ENCODE peak calls at places on chromosomes 12 and 14, in five cellular contexts. R, O, A, N and U are unnamed samples.

GRCh38 chr14:33592298-33592697 is 358.6 kb downstream of the EGLN3 start:
- DNase-seq in A (no peak), R (no peak), N (peak; percentile 83), O (peak; percentile 55), U (no peak)

GRCh38 chr14:102105369-102105768 is 18.5 kb upstream of the HSP90AA1 start:
- DNase-seq in N (no peak), R (no peak), O (no peak), A (no peak), U (no peak)

GRCh38 chr12:119780786-119781434 is 96.2 kb downstream of the CIT start:
- DNase-seq in R (no peak), O (peak; percentile 72), N (peak; percentile 46), A (no peak), U (peak; percentile 45)

GRCh38 chr12:78118486-78118885 is 287.8 kb downstream of the NAV3 start:
- DNase-seq in A (no peak), N (no peak), O (no peak), R (no peak), U (no peak)

GRCh38 chr14:103284574-103285467 is 49.2 kb upstream of the EIF5 start:
- DNase-seq in O (peak; percentile 55), N (peak; percentile 8), R (no peak), A (no peak), U (no peak)

GRCh38 chr14:68379510-68380303 is 413.2 kb downstream of the ZFP36L1 start:
- DNase-seq in R (no peak), N (peak; percentile 85), A (no peak), O (no peak), U (no peak)

GRCh38 chr12:5432011-5432400 is at the start of gene NTF3:
- DNase-seq in N (peak; percentile 43), R (no peak), A (no peak), O (peak; percentile 81), U (peak; percentile 32)

GRCh38 chr12:34598352-34598827 is 576.1 kb downstream of the ALG10 start:
- DNase-seq in N (no peak), O (no peak), R (no peak), A (no peak), U (no peak)

GRCh38 chr12:53174881-53175491 is 5.5 kb upstream of the ZNF740 start:
- DNase-seq in A (no peak), R (no peak), O (peak; percentile 75), N (peak; percentile 17), U (no peak)

GRCh38 chr14:90409209-90409730 is 12.4 kb downstream of the CALM1 start:
- DNase-seq in N (peak; percentile 99), A (no peak), O (peak; percentile 95), R (no peak), U (no peak)

GRCh38 chr14:88421286-88421685 is 35.8 kb downstream of the SPATA7 start:
- DNase-seq in O (peak; percentile 39), A (no peak), N (peak; percentile 34), R (no peak), U (no peak)

GRCh38 chr14:24064091-24064795 is 7.1 kb upstream of the CPNE6 start:
- DNase-seq in R (peak; percentile 37), O (no peak), A (no peak), N (no peak), U (no peak)

GRCh38 chr12:10974965-10975364 is 11.7 kb downstream of the TAS2R50 start:
- DNase-seq in O (no peak), N (no peak), R (no peak), A (no peak), U (no peak)

GRCh38 chr12:56671608-56672007 is 16.5 kb downstream of the PTGES3 start:
- DNase-seq in R (no peak), N (no peak), O (no peak), A (no peak), U (no peak)

GRCh38 chr12:6925543-6926279 is 2.0 kb upstream of the ATN1 start:
- DNase-seq in N (peak; percentile 96), A (no peak), R (peak; percentile 82), O (peak; percentile 94), U (peak; percentile 53)

GRCh38 chr14:91402278-91403068 is 15.1 kb downstream of the CCDC88C start:
- DNase-seq in A (no peak), N (no peak), R (no peak), O (no peak), U (no peak)

GRCh38 chr12:20520572-20520971 is 152.2 kb downstream of the PDE3A start:
- DNase-seq in O (no peak), R (no peak), N (no peak), A (no peak), U (no peak)

GRCh38 chr12:105888696-105889095 is 250.1 kb downstream of the NUAK1 start:
- DNase-seq in R (no peak), N (peak; percentile 95), O (no peak), A (no peak), U (no peak)

DNA sequence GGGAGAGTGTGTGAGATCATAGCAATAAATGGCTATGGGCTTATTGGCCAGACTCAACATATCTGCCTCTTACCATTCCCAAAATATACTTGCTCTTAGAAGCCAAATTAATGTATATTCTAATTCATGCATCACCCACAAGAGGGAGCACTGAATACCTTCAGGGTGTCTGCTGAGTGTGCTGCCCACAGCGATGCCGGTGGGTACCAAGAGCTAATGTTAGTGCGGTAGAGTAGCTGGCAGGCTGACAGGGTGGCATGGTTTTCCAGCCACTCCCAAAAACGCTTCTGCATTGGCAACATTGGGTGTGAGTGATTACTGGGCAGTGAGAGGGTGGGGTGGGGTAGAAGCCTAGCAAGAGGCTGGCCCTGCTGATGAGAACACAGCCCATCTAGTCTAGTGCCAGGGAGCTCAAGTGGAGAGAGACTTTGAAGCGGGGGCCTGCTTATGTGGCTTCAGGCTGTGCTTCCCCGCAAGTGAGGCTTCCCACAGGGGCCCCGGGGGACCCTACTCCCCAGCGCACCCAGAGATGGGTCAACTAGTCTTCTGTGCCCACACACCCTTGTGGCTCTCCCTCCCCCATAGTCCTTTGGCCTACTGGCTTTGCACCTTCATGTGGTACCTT is 9.2 kb upstream of the PLEKHD1 start:
- DNase-seq in R (no peak), O (peak; percentile 29), A (no peak), N (peak; percentile 7), U (no peak)
- TF ChIP-seq CTCF in R (peak; percentile 24), O (peak; percentile 14), A (peak; percentile 55), N (peak; percentile 46), U (peak; percentile 54)

GRCh38 chr14:74478996-74479635 is 14.0 kb downstream of the NPC2 start:
- DNase-seq in N (no peak), R (no peak), A (no peak), O (peak; percentile 55), U (peak; percentile 44)
- TF ChIP-seq CTCF in N (peak; percentile 71), R (peak; percentile 56), A (peak; percentile 32), O (peak; percentile 78), U (peak; percentile 89)

DNA sequence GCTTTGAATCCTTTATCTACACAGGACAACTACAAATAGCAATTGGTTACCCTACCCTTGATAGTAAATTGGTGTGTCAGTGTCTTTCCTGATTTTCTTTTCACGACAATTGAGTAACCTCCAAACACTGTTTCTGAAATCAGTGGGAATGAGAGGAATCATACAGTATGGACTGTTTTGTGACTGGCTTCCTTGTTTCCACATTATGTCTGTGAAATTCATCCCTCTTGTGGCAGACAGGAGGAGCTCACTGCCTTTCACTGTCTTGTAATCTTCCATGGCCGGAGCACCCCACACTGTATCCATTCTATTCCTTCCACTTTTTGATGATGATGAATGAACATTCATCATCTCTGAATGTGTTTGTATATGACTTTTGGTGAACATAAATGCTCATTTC is 164.0 kb upstream of the PZP start:
- DNase-seq in O (peak; percentile 12), R (no peak), A (no peak), N (no peak), U (no peak)
- TF ChIP-seq CTCF in O (peak; percentile 16), R (peak; percentile 11), A (no peak), N (peak; percentile 46), U (peak; percentile 38)

GRCh38 chr12:108571604-108572165 is 9.3 kb downstream of the ISCU start:
- DNase-seq in R (no peak), N (no peak), O (no peak), A (no peak), U (no peak)

GRCh38 chr12:108568653-108569154 is 6.3 kb downstream of the ISCU start:
- DNase-seq in A (peak; percentile 83), R (no peak), N (no peak), O (no peak), U (no peak)

GRCh38 chr12:108572166-108572790 is 9.9 kb downstream of the ISCU start:
- DNase-seq in R (no peak), O (no peak), N (peak; percentile 51), A (peak; percentile 72), U (no peak)

GRCh38 chr12:108573310-108573709 is 10.9 kb downstream of the ISCU start:
- DNase-seq in O (peak; percentile 42), R (no peak), N (no peak), A (peak; percentile 67), U (no peak)

DNA sequence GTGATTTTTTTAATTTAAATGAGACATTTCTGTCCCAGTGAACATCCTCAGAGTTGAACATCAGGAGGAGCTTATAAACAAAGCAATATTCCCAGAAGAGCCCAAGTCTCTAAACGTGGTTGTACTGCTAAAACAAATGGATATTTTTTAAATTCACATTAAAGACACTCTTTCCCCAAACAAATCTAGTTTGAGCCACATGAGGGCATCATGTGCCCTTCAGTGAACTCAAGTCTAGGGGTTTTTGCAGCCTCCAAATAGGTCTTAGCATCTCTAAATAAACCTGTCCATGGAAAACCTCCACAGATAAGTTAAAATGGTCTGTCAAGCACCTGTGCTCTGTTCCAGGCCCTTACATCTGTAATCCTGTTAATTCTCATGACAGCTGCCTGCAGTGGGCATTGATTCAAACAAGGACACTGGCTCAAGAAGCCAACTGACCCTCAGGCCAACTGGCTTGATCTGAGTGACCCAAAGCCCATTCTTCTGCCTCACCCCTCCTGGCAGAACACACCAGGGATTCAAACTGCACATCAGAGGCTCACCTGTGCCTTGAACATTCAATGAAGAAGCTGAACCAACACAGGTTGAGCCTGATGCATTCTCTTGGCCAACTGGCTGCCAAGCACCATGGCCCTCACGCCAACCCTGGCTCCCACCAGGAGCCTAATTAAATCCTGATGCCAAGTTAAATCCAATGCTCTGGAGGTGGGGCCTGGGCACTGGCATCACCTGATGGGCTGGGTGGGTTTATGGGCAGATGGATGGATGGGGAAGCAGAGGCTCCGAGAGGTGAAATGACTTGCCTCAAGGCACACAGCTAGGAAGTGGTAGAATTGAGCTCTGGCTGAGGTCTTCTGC is 8.6 kb downstream of the ISCU start:
- DNase-seq in R (no peak), O (peak; percentile 85), N (no peak), A (no peak), U (no peak)
- TF ChIP-seq CTCF in R (peak; percentile 32), O (peak; percentile 27), N (peak; percentile 58), A (peak; percentile 36), U (no peak)

DNA sequence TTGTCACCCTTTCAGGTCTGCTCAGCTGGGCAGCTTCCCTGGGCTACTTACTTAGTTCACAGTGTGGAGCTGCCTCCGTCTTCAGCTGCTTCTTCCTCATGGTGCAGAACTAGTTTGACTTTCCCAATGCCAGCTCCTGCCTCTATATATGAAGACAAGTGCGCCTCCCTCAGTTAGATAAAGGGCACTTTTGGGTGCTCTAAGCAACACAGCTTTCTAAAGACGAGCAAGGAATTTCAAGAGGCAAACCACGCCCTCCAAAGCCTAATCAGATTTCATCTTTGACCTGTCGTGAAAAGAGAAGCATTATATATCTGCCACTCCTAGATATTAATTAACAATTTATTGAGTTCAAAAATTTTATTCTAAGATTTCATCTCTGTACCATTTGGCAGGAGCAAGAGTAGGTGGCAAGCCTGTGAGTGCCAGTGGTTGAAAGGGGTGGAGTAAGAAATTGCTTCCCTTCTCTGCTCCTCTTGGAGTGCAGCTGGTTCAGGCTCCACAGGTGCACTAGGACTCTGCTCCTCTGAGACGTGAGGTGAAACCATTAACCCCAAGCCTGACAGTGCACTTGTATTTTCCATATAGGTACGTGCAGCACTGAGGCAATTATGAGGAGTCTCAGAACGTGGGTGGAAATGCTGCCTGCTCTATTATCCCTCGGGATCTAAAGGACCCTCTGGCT is 2.1 kb upstream of the SLC11A2 start:
- DNase-seq in A (no peak), N (peak; percentile 23), O (peak; percentile 78), R (no peak), U (no peak)
- TF ChIP-seq CTCF in A (peak; percentile 32), N (peak; percentile 35), O (peak; percentile 25), R (peak; percentile 39), U (no peak)